ENCODE peak calls at places on chromosomes 2 and 18, in six cellular contexts. R, H, B, L, K and V are unnamed samples.

GRCh38 chr18:48929951-48930713 is 20.6 kb downstream of the SMAD7 start:
- DNase-seq in R (no peak), H (no peak), B (no peak), L (no peak), K (no peak), V (no peak)

GRCh38 chr2:200086911-200087310 is 131.5 kb downstream of the MAIP1 start:
- DNase-seq in R (no peak), H (no peak), B (no peak), L (no peak), K (no peak), V (no peak)

GRCh38 chr2:73078457-73079411 is 7.2 kb upstream of the SFXN5 start:
- DNase-seq in R (no peak), H (no peak), B (no peak), L (no peak), K (no peak), V (no peak)

GRCh38 chr2:74496997-74497776 is 2.2 kb downstream of the LBX2 start:
- DNase-seq in R (no peak), H (no peak), B (no peak), L (no peak), K (no peak), V (no peak)

GRCh38 chr2:9692392-9693137 is 61.8 kb upstream of the YWHAQ start:
- DNase-seq in R (no peak), H (no peak), B (peak; percentile 70), L (peak; percentile 27), K (no peak), V (no peak)

GRCh38 chr18:27838230-27838629 is 338.7 kb downstream of the CDH2 start:
- DNase-seq in R (no peak), H (no peak), B (no peak), L (no peak), K (no peak), V (no peak)

GRCh38 chr2:10619643-10620042 is 70.1 kb downstream of the NOL10 start:
- DNase-seq in R (no peak), H (no peak), B (no peak), L (peak; percentile 3), K (no peak), V (no peak)

GRCh38 chr2:215138466-215138865 is at the start of gene ABCA12:
- DNase-seq in R (no peak), H (no peak), B (no peak), L (no peak), K (no peak), V (no peak)

GRCh38 chr18:31241425-31241824 is 76.5 kb upstream of the DSG1 start:
- DNase-seq in R (no peak), H (no peak), B (no peak), L (no peak), K (no peak), V (no peak)

GRCh38 chr2:133489641-133490411 is 78.4 kb downstream of the NCKAP5 start:
- DNase-seq in R (peak; percentile 90), H (no peak), B (no peak), L (peak; percentile 8), K (no peak), V (peak; percentile 50)

GRCh38 chr2:191678437-191679110 is 638 bp downstream of the NABP1 start:
- DNase-seq in R (peak; percentile 92), H (peak; percentile 26), B (no peak), L (peak; percentile 22), K (no peak), V (peak; percentile 41)

GRCh38 chr2:201938151-201938815 is 95.4 kb upstream of the FZD7 start:
- DNase-seq in R (no peak), H (no peak), B (no peak), L (no peak), K (no peak), V (no peak)

GRCh38 chr2:7940120-7940386 is 741.8 kb upstream of the ID2 start:
- DNase-seq in R (no peak), H (no peak), B (no peak), L (no peak), K (no peak), V (no peak)

GRCh38 chr18:66894851-66895250 is 291.0 kb upstream of the CDH19 start:
- DNase-seq in R (no peak), H (no peak), B (no peak), L (no peak), K (no peak), V (no peak)

GRCh38 chr2:208064220-208064951 is 39.1 kb upstream of the PLEKHM3 start:
- DNase-seq in R (no peak), H (no peak), B (peak; percentile 43), L (peak; percentile 93), K (no peak), V (no peak)

GRCh38 chr2:100941646-100942240 is 60.3 kb upstream of the RPL31 start:
- DNase-seq in R (peak; percentile 58), H (no peak), B (no peak), L (no peak), K (no peak), V (peak; percentile 42)

GRCh38 chr2:224039080-224039769 is at the start of gene SERPINE2:
- DNase-seq in R (peak; percentile 92), H (peak; percentile 31), B (peak; percentile 52), L (peak; percentile 64), K (no peak), V (peak; percentile 89)

GRCh38 chr18:3692113-3692621 is 242.2 kb downstream of the TGIF1 start:
- DNase-seq in R (no peak), H (no peak), B (no peak), L (no peak), K (no peak), V (no peak)

GRCh38 chr2:222594679-222595078 is 61.2 kb downstream of the FARSB start:
- DNase-seq in R (no peak), H (no peak), B (no peak), L (no peak), K (no peak), V (no peak)

GRCh38 chr18:75127143-75128021 is 81.6 kb downstream of the PTGR3 start:
- DNase-seq in R (peak; percentile 82), H (no peak), B (no peak), L (no peak), K (no peak), V (no peak)

GRCh38 chr18:79573921-79574491 is 105.6 kb upstream of the CTDP1 start:
- DNase-seq in R (peak; percentile 65), H (no peak), B (no peak), L (no peak), K (no peak), V (no peak)

GRCh38 chr2:161965994-161966393 is 108.0 kb downstream of the DPP4 start:
- DNase-seq in R (no peak), H (no peak), B (no peak), L (no peak), K (no peak), V (peak; percentile 30)

GRCh38 chr2:190533968-190534309 is 583 bp downstream of the NEMP2 start:
- DNase-seq in R (no peak), H (peak; percentile 59), B (no peak), L (no peak), K (peak; percentile 41), V (no peak)

GRCh38 chr2:148582679-148583511 is 61.7 kb upstream of the EPC2 start:
- DNase-seq in R (no peak), H (no peak), B (no peak), L (no peak), K (no peak), V (no peak)

GRCh38 chr2:157777425-157777824 is 98.7 kb downstream of the ACVR1 start:
- DNase-seq in R (no peak), H (peak; percentile 45), B (no peak), L (peak; percentile 29), K (peak; percentile 4), V (peak; percentile 70)

GRCh38 chr2:70993689-70993986 is 1.0 kb downstream of the TEX261 start:
- DNase-seq in R (peak; percentile 34), H (no peak), B (no peak), L (no peak), K (no peak), V (no peak)

GRCh38 chr2:88139203-88139702 is 11.4 kb upstream of the FABP1 start:
- DNase-seq in R (no peak), H (no peak), B (no peak), L (no peak), K (no peak), V (no peak)

GRCh38 chr2:99940963-99941362 is 201.4 kb downstream of the AFF3 start:
- DNase-seq in R (no peak), H (no peak), B (peak; percentile 33), L (peak; percentile 52), K (no peak), V (no peak)

GRCh38 chr18:36780748-36781147 is 48.1 kb downstream of the TPGS2 start:
- DNase-seq in R (no peak), H (no peak), B (no peak), L (peak; percentile 75), K (no peak), V (no peak)